ENCODE peak calls at places on chromosomes 4 and X, in six cellular contexts. One of them, this sample, is unnamed.

GRCh38 chr4:122577189-122577553 is 43.7 kb downstream of the IL21 start:
- DNase-seq in ascending aorta: no peak
- DNase-seq in sigmoid colon: no peak
- DNase-seq in left ventricle myocardium inferior: no peak
- DNase-seq in astrocyte: no peak
- DNase-seq in upper lobe of right lung: no peak
- DNase-seq in this sample: no peak

GRCh38 chrX:132489256-132490085 is 633 bp upstream of the MBNL3 start:
- DNase-seq in astrocyte: peak; percentile 10
- DNase-seq in left ventricle myocardium inferior: peak; percentile 47
- DNase-seq in ascending aorta: no peak
- DNase-seq in upper lobe of right lung: peak; percentile 91
- DNase-seq in sigmoid colon: peak; percentile 74
- DNase-seq in this sample: peak; percentile 87

GRCh38 chr4:73603854-73604584 is 16.2 kb downstream of the RASSF6 start:
- DNase-seq in ascending aorta: no peak
- DNase-seq in left ventricle myocardium inferior: no peak
- DNase-seq in upper lobe of right lung: no peak
- DNase-seq in astrocyte: no peak
- DNase-seq in sigmoid colon: no peak
- DNase-seq in this sample: no peak

GRCh38 chr4:13285336-13285735 is 198.8 kb downstream of the RAB28 start:
- DNase-seq in astrocyte: peak; percentile 47
- DNase-seq in left ventricle myocardium inferior: no peak
- DNase-seq in sigmoid colon: no peak
- DNase-seq in upper lobe of right lung: no peak
- DNase-seq in ascending aorta: no peak
- DNase-seq in this sample: no peak

GRCh38 chr4:74202062-74202586 is 44.2 kb downstream of the MTHFD2L start:
- DNase-seq in astrocyte: peak; percentile 86
- DNase-seq in sigmoid colon: no peak
- DNase-seq in left ventricle myocardium inferior: no peak
- DNase-seq in upper lobe of right lung: no peak
- DNase-seq in ascending aorta: no peak
- DNase-seq in this sample: no peak

GRCh38 chr4:13944095-13944501 is 316.6 kb upstream of the BOD1L1 start:
- DNase-seq in left ventricle myocardium inferior: peak; percentile 70
- DNase-seq in upper lobe of right lung: no peak
- DNase-seq in sigmoid colon: no peak
- DNase-seq in astrocyte: no peak
- DNase-seq in ascending aorta: no peak
- DNase-seq in this sample: peak; percentile 55

GRCh38 chrX:7318246-7318645 is 170.3 kb upstream of the PUDP start:
- DNase-seq in sigmoid colon: no peak
- DNase-seq in left ventricle myocardium inferior: no peak
- DNase-seq in upper lobe of right lung: no peak
- DNase-seq in astrocyte: no peak
- DNase-seq in ascending aorta: no peak
- DNase-seq in this sample: no peak

GRCh38 chrX:101462892-101463291 is 22.4 kb upstream of the ARMCX4 start:
- DNase-seq in sigmoid colon: no peak
- DNase-seq in upper lobe of right lung: no peak
- DNase-seq in astrocyte: no peak
- DNase-seq in ascending aorta: no peak
- DNase-seq in left ventricle myocardium inferior: no peak
- DNase-seq in this sample: no peak

GRCh38 chrX:39983715-39984114 is 114.0 kb downstream of the BCOR start:
- DNase-seq in upper lobe of right lung: no peak
- DNase-seq in left ventricle myocardium inferior: no peak
- DNase-seq in sigmoid colon: no peak
- DNase-seq in astrocyte: peak; percentile 71
- DNase-seq in ascending aorta: no peak
- DNase-seq in this sample: no peak

GRCh38 chrX:57583477-57583876 is 8.3 kb upstream of the ZXDB start:
- DNase-seq in upper lobe of right lung: no peak
- DNase-seq in sigmoid colon: no peak
- DNase-seq in astrocyte: no peak
- DNase-seq in ascending aorta: no peak
- DNase-seq in left ventricle myocardium inferior: no peak
- DNase-seq in this sample: no peak

GRCh38 chr4:13905543-13905942 is 278.0 kb upstream of the BOD1L1 start:
- DNase-seq in upper lobe of right lung: no peak
- DNase-seq in sigmoid colon: no peak
- DNase-seq in ascending aorta: no peak
- DNase-seq in astrocyte: peak; percentile 84
- DNase-seq in left ventricle myocardium inferior: no peak
- DNase-seq in this sample: no peak

GRCh38 chrX:88865634-88866033 is 118.6 kb downstream of the CPXCR1 start:
- DNase-seq in left ventricle myocardium inferior: no peak
- DNase-seq in astrocyte: no peak
- DNase-seq in ascending aorta: no peak
- DNase-seq in sigmoid colon: no peak
- DNase-seq in upper lobe of right lung: no peak
- DNase-seq in this sample: no peak

GRCh38 chr4:2484993-2485392 is 16.1 kb downstream of the RNF4 start:
- DNase-seq in ascending aorta: peak; percentile 54
- DNase-seq in sigmoid colon: peak; percentile 88
- DNase-seq in left ventricle myocardium inferior: peak; percentile 77
- DNase-seq in upper lobe of right lung: peak; percentile 87
- DNase-seq in astrocyte: no peak
- DNase-seq in this sample: peak; percentile 83

GRCh38 chr4:113646456-113646809 is 115.1 kb downstream of the CAMK2D start:
- DNase-seq in left ventricle myocardium inferior: no peak
- DNase-seq in upper lobe of right lung: no peak
- DNase-seq in sigmoid colon: no peak
- DNase-seq in astrocyte: peak; percentile 26
- DNase-seq in ascending aorta: no peak
- DNase-seq in this sample: no peak

GRCh38 chr4:155805016-155805415 is 46.2 kb downstream of the GUCY1B1 start:
- DNase-seq in astrocyte: peak; percentile 78
- DNase-seq in left ventricle myocardium inferior: no peak
- DNase-seq in ascending aorta: no peak
- DNase-seq in upper lobe of right lung: no peak
- DNase-seq in sigmoid colon: no peak
- DNase-seq in this sample: no peak

GRCh38 chr4:148007303-148007702 is 275.4 kb downstream of the ARHGAP10 start:
- DNase-seq in sigmoid colon: peak; percentile 76
- DNase-seq in upper lobe of right lung: no peak
- DNase-seq in ascending aorta: no peak
- DNase-seq in astrocyte: peak; percentile 99
- DNase-seq in left ventricle myocardium inferior: no peak
- DNase-seq in this sample: no peak

GRCh38 chrX:56762220-56762619 is 33.2 kb downstream of the NBDY start:
- DNase-seq in astrocyte: no peak
- DNase-seq in ascending aorta: no peak
- DNase-seq in left ventricle myocardium inferior: no peak
- DNase-seq in sigmoid colon: no peak
- DNase-seq in upper lobe of right lung: no peak
- DNase-seq in this sample: no peak

GRCh38 chrX:151754042-151754419 is 19.5 kb downstream of the CNGA2 start:
- DNase-seq in astrocyte: peak; percentile 85
- DNase-seq in left ventricle myocardium inferior: no peak
- DNase-seq in sigmoid colon: no peak
- DNase-seq in upper lobe of right lung: no peak
- DNase-seq in ascending aorta: no peak
- DNase-seq in this sample: peak; percentile 46

GRCh38 chrX:13863326-13863725 is 46.4 kb upstream of the GPM6B start:
- DNase-seq in astrocyte: peak; percentile 23
- DNase-seq in sigmoid colon: no peak
- DNase-seq in left ventricle myocardium inferior: no peak
- DNase-seq in upper lobe of right lung: no peak
- DNase-seq in ascending aorta: no peak
- DNase-seq in this sample: no peak

GRCh38 chrX:151393514-151393913 is 3.5 kb upstream of the VMA21 start:
- DNase-seq in ascending aorta: no peak
- DNase-seq in upper lobe of right lung: no peak
- DNase-seq in sigmoid colon: no peak
- DNase-seq in astrocyte: no peak
- DNase-seq in left ventricle myocardium inferior: no peak
- DNase-seq in this sample: no peak

GRCh38 chr4:8380511-8381415 is 59.8 kb downstream of the ACOX3 start:
- DNase-seq in sigmoid colon: no peak
- DNase-seq in ascending aorta: no peak
- DNase-seq in upper lobe of right lung: no peak
- DNase-seq in astrocyte: no peak
- DNase-seq in left ventricle myocardium inferior: peak; percentile 64
- DNase-seq in this sample: no peak

GRCh38 chrX:45485682-45486081 is 285.0 kb upstream of the DIPK2B start:
- DNase-seq in astrocyte: no peak
- DNase-seq in left ventricle myocardium inferior: no peak
- DNase-seq in upper lobe of right lung: no peak
- DNase-seq in sigmoid colon: no peak
- DNase-seq in ascending aorta: no peak
- DNase-seq in this sample: no peak

GRCh38 chr4:15894393-15894792 is 44.1 kb downstream of the FGFBP1 start:
- DNase-seq in upper lobe of right lung: no peak
- DNase-seq in ascending aorta: no peak
- DNase-seq in astrocyte: no peak
- DNase-seq in left ventricle myocardium inferior: no peak
- DNase-seq in sigmoid colon: no peak
- DNase-seq in this sample: no peak

DNA sequence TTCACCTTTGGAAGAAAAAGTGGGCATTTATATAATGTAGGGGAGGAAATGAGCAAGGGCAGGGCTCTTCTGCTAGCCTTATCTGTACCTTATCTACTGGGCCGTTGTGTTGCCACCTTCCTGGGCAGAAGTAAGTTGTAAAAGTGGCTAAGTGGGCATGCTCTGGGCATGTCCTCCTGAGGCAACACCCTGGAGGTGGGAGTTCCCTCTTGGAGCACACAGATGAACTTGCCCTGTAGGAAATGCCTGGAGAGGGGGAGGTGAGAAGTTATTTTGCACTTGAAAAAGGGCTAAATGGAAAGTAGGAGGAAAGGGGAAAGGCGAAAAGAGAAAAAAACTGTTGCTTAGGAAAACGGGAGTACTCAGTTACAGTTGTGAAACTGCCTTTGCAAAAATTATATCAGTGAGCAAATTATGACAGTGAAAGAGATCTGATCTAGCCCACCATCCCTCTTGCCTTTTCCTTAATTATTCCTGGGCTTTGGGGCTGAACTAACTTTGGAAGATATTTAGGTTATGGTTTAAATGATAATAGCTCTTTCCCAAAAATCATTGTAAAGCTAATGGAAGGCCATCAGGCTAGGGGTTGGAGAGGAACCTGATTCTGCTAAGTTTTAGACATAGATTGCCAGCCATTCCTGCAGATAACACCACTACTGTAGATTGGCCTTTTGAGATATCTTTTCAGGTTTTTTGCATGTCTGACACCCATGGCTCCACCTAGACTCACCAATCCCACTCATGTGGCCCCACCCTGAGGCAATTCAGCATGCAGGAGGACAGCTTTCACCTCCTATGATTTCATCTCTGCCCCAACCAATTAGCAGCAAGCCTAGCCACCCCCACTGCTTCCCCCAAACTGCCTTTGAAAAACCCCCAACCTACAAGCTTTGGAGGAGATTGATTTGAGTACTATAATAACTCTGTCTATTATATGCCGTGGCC is 20.5 kb upstream of the ZNF81 start:
- DNase-seq in astrocyte: no peak
- DNase-seq in left ventricle myocardium inferior: no peak
- DNase-seq in upper lobe of right lung: no peak
- DNase-seq in ascending aorta: no peak
- DNase-seq in sigmoid colon: no peak
- DNase-seq in this sample: no peak
- H3K4me3 ChIP-seq in astrocyte: no peak overlapping the region
- H3K4me3 ChIP-seq in left ventricle myocardium inferior: no peak overlapping the region
- H3K4me3 ChIP-seq in upper lobe of right lung: no peak overlapping the region
- H3K4me3 ChIP-seq in ascending aorta: no peak overlapping the region
- H3K4me3 ChIP-seq in sigmoid colon: no peak overlapping the region
- H3K4me3 ChIP-seq in this sample: no peak overlapping the region

DNA sequence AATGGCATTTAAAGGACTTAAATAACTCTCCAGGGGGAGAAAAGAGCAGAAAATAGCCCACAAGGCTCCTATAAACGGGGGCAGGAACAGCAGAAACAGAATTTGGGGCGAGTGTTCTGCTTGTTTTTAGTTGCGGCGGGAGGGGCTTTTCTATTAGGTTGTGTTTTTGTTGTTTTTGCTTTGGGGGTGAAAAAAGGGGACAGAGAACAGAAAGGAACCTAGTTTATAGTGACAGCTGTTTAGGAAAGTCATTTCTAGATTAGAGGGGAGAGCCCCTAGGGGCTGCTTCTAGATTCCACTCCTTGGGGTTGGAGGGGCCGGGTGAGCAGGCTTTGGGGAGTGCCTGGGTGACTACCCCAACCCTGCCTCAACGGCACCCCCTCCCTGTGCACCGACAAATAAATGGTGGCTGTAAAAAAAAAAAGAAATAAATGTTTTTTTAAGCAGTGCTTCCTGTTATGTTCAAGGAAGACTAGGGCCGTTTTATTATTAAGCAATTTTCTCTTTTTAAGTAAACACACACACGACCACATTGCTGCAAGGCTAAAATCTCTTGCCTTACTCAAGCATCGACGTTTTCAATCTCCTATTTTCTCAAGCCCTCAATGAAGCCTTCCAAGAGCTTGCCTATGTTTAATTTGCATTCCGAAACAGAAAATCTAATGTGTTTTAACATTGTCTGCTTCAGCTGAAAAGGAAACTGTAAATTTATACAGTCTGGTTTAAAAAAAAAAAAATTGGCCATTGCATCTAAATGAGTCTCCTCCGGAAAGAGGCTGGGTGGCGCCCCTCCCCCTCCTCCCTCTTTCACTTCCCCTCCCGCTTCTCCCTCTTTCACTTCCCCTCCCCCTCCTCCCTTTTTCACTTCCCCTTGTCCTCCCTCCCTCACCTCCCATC is 123.3 kb upstream of the TBL1X start:
- DNase-seq in ascending aorta: no peak
- DNase-seq in sigmoid colon: peak; percentile 84
- DNase-seq in upper lobe of right lung: peak; percentile 79
- DNase-seq in astrocyte: peak; percentile 22
- DNase-seq in left ventricle myocardium inferior: peak; percentile 59
- DNase-seq in this sample: peak; percentile 59
- H3K4me3 ChIP-seq in ascending aorta: peak overlapping the region; percentile 55
- H3K4me3 ChIP-seq in sigmoid colon: no peak overlapping the region
- H3K4me3 ChIP-seq in upper lobe of right lung: peak overlapping the region; percentile 19
- H3K4me3 ChIP-seq in astrocyte: peak overlapping the region; percentile 45
- H3K4me3 ChIP-seq in left ventricle myocardium inferior: peak overlapping the region; percentile 43
- H3K4me3 ChIP-seq in this sample: peak overlapping the region; percentile 16

GRCh38 chr4:23890369-23891063 is 669 bp upstream of the PPARGC1A start:
- DNase-seq in astrocyte: no peak
- DNase-seq in sigmoid colon: no peak
- DNase-seq in ascending aorta: no peak
- DNase-seq in upper lobe of right lung: no peak
- DNase-seq in left ventricle myocardium inferior: no peak
- DNase-seq in this sample: no peak
- H3K4me3 ChIP-seq in astrocyte: peak overlapping the region; percentile 67
- H3K4me3 ChIP-seq in sigmoid colon: peak overlapping the region; percentile 36
- H3K4me3 ChIP-seq in ascending aorta: peak overlapping the region; percentile 53
- H3K4me3 ChIP-seq in upper lobe of right lung: peak overlapping the region; percentile 55
- H3K4me3 ChIP-seq in left ventricle myocardium inferior: peak overlapping the region; percentile 67
- H3K4me3 ChIP-seq in this sample: peak overlapping the region; percentile 57

DNA sequence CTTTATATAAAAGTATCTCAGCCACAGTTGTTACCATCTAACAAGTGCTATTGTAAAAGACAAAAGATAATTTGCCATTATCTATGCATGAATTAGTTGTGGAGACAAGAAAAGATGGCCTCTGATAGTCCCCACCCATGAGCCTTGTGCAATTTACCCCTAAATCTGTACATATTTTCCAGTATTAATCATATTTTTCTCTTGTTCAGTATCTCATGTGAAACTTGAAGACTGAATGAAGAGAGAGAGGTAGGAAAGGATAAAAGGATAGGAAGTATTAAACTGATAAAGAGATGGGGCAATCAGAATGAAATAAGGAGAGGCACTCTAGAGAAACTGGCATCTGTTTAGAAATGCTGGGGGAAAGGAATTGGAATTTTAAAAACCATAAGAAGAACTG is 3.7 kb downstream of the MYOZ2 start:
- DNase-seq in left ventricle myocardium inferior: no peak
- DNase-seq in upper lobe of right lung: no peak
- DNase-seq in astrocyte: peak; percentile 6
- DNase-seq in ascending aorta: no peak
- DNase-seq in sigmoid colon: no peak
- DNase-seq in this sample: no peak
- H3K4me3 ChIP-seq in left ventricle myocardium inferior: peak overlapping the region; percentile 66
- H3K4me3 ChIP-seq in upper lobe of right lung: no peak overlapping the region
- H3K4me3 ChIP-seq in astrocyte: no peak overlapping the region
- H3K4me3 ChIP-seq in ascending aorta: no peak overlapping the region
- H3K4me3 ChIP-seq in sigmoid colon: no peak overlapping the region
- H3K4me3 ChIP-seq in this sample: no peak overlapping the region